ENCODE peak calls at places on chromosomes 11 and 22, in ten cellular contexts. F, S, D, E, X, R, K, I, A and G are unnamed samples.

GRCh38 chr22:21079493-21079892 is 33.7 kb downstream of the LRRC74B start:
- DNase-seq in F (no peak), S (no peak), D (no peak), E (no peak), X (no peak), R (no peak), K (no peak), I (no peak), A (no peak), G (no peak)

GRCh38 chr11:3202759-3203158 is 15.9 kb downstream of the MRGPRG start:
- DNase-seq in F (no peak), S (no peak), D (no peak), E (no peak), X (no peak), R (no peak), K (no peak), I (no peak), A (no peak), G (no peak)

GRCh38 chr22:27609411-27610029 is 192.0 kb downstream of the MN1 start:
- DNase-seq in F (no peak), S (no peak), D (no peak), E (no peak), X (no peak), R (no peak), K (no peak), I (no peak), A (no peak), G (no peak)

GRCh38 chr11:34755671-34756070 is 134.8 kb downstream of the EHF start:
- DNase-seq in F (no peak), S (no peak), D (no peak), E (no peak), X (no peak), R (no peak), K (no peak), I (no peak), A (peak; percentile 40), G (no peak)

GRCh38 chr11:1797391-1798125 is 33.8 kb upstream of the CTSD start:
- DNase-seq in F (no peak), S (no peak), D (no peak), E (peak; percentile 41), X (no peak), R (no peak), K (no peak), I (no peak), A (no peak), G (no peak)

GRCh38 chr22:21876486-21877176 is 9.2 kb upstream of the MAPK1 start:
- DNase-seq in F (no peak), S (no peak), D (no peak), E (no peak), X (peak; percentile 25), R (peak; percentile 68), K (no peak), I (no peak), A (peak; percentile 35), G (no peak)

GRCh38 chr11:2666828-2667570 is 32.8 kb downstream of the KCNQ1OT1 start:
- DNase-seq in F (no peak), S (no peak), D (no peak), E (no peak), X (no peak), R (no peak), K (no peak), I (no peak), A (no peak), G (no peak)

GRCh38 chr11:12846766-12847615 is 162.1 kb upstream of the RASSF10 start:
- DNase-seq in F (no peak), S (no peak), D (no peak), E (no peak), X (no peak), R (no peak), K (no peak), I (no peak), A (no peak), G (no peak)

GRCh38 chr22:38864361-38865191 is 7.4 kb downstream of the CBX6 start:
- DNase-seq in F (peak; percentile 22), S (no peak), D (no peak), E (no peak), X (no peak), R (no peak), K (no peak), I (no peak), A (no peak), G (no peak)

GRCh38 chr22:35305525-35306070 is 5.9 kb downstream of the TOM1 start:
- DNase-seq in F (no peak), S (no peak), D (no peak), E (no peak), X (no peak), R (no peak), K (no peak), I (no peak), A (no peak), G (no peak)

GRCh38 chr11:29844701-29845379 is 172.0 kb downstream of the KCNA4 start:
- DNase-seq in F (no peak), S (no peak), D (no peak), E (peak; percentile 4), X (no peak), R (no peak), K (no peak), I (no peak), A (no peak), G (no peak)

GRCh38 chr11:70394211-70394950 is 3.9 kb upstream of the CTTN start:
- DNase-seq in F (no peak), S (no peak), D (no peak), E (no peak), X (no peak), R (no peak), K (no peak), I (no peak), A (no peak), G (no peak)

GRCh38 chr11:72243567-72244316 is at the start of gene PHOX2A:
- DNase-seq in F (no peak), S (no peak), D (no peak), E (no peak), X (no peak), R (no peak), K (no peak), I (no peak), A (no peak), G (no peak)

GRCh38 chr11:71425851-71426250 is 22.3 kb downstream of the DHCR7 start:
- DNase-seq in F (no peak), S (no peak), D (no peak), E (peak; percentile 68), X (no peak), R (no peak), K (no peak), I (no peak), A (no peak), G (no peak)

GRCh38 chr11:44205836-44206235 is 104.1 kb downstream of the ALX4 start:
- DNase-seq in F (no peak), S (no peak), D (no peak), E (no peak), X (no peak), R (no peak), K (no peak), I (no peak), A (no peak), G (no peak)

GRCh38 chr11:117925198-117925925 is 3.8 kb downstream of the TMPRSS13 start:
- DNase-seq in F (no peak), S (peak; percentile 39), D (no peak), E (no peak), X (no peak), R (no peak), K (no peak), I (no peak), A (no peak), G (no peak)

GRCh38 chr22:39773976-39774539 is 119.5 kb downstream of the ENTHD1 start:
- DNase-seq in F (no peak), S (peak; percentile 55), D (no peak), E (peak; percentile 58), X (no peak), R (peak; percentile 0), K (peak; percentile 7), I (no peak), A (no peak), G (no peak)

GRCh38 chr11:33790088-33790487 is 15.8 kb upstream of the FBXO3 start:
- DNase-seq in F (no peak), S (no peak), D (no peak), E (no peak), X (no peak), R (no peak), K (no peak), I (no peak), A (no peak), G (no peak)

GRCh38 chr11:57438345-57439280 is 11.7 kb upstream of the SLC43A3 start:
- DNase-seq in F (peak; percentile 70), S (no peak), D (no peak), E (no peak), X (no peak), R (no peak), K (no peak), I (no peak), A (no peak), G (no peak)

GRCh38 chr11:128271401-128271800 is 316.0 kb downstream of the ETS1 start:
- DNase-seq in F (no peak), S (no peak), D (no peak), E (no peak), X (no peak), R (no peak), K (no peak), I (no peak), A (no peak), G (no peak)

GRCh38 chr22:45768490-45768889 is 96.9 kb downstream of the ATXN10 start:
- DNase-seq in F (no peak), S (no peak), D (no peak), E (no peak), X (no peak), R (no peak), K (no peak), I (no peak), A (no peak), G (no peak)

GRCh38 chr22:25334091-25334490 is 114.7 kb downstream of the CRYBB2 start:
- DNase-seq in F (peak; percentile 44), S (peak; percentile 63), D (no peak), E (peak; percentile 59), X (no peak), R (peak; percentile 16), K (peak; percentile 33), I (no peak), A (peak; percentile 32), G (no peak)

GRCh38 chr11:12862761-12863469 is 146.2 kb upstream of the RASSF10 start:
- DNase-seq in F (peak; percentile 34), S (no peak), D (no peak), E (no peak), X (peak; percentile 88), R (peak; percentile 85), K (no peak), I (peak; percentile 38), A (no peak), G (no peak)

GRCh38 chr11:46332568-46333128 is 14.6 kb upstream of the DGKZ start:
- DNase-seq in F (no peak), S (no peak), D (no peak), E (no peak), X (no peak), R (no peak), K (peak; percentile 48), I (no peak), A (no peak), G (no peak)

GRCh38 chr11:111960916-111961315 is 23.8 kb downstream of the DIXDC1 start:
- DNase-seq in F (peak; percentile 45), S (no peak), D (no peak), E (peak; percentile 34), X (no peak), R (no peak), K (no peak), I (no peak), A (no peak), G (no peak)

GRCh38 chr11:134712228-134713145 is 300.4 kb upstream of the B3GAT1 start:
- DNase-seq in F (no peak), S (no peak), D (no peak), E (no peak), X (no peak), R (no peak), K (no peak), I (no peak), A (no peak), G (no peak)

GRCh38 chr22:27593378-27593777 is 208.2 kb downstream of the MN1 start:
- DNase-seq in F (no peak), S (no peak), D (no peak), E (no peak), X (no peak), R (no peak), K (no peak), I (no peak), A (no peak), G (no peak)

GRCh38 chr22:42791721-42792452 is 65.2 kb downstream of the ARFGAP3 start:
- DNase-seq in F (no peak), S (no peak), D (no peak), E (no peak), X (no peak), R (no peak), K (no peak), I (no peak), A (no peak), G (no peak)